ENCODE peak calls at places on chromosome 17, in eight cellular contexts. G is thoracic aorta; X is Peyer's patch; D is body of pancreas; I is stimulated activated CD4-positive, alpha-beta T cell treated with anti-CD3 and anti-CD28 coated beads, TNF-alpha, amount 100 ng/mL, for 24 hours; J is iris pigment epithelial cell; C is ELR; O is neural progenitor cell. Z is an unnamed sample.

GRCh38 chr17:81481011-81481799 is 31.4 kb downstream of the ACTG1 start:
- DNase-seq in G (no peak), C (no peak), J (peak; percentile 43), X (peak; percentile 78), D (peak; percentile 62), O (peak; percentile 87), I (peak; percentile 14), Z (peak; percentile 71)

GRCh38 chr17:62703269-62703775 is 75.9 kb downstream of the MRC2 start:
- DNase-seq in J (no peak), D (peak; percentile 59), C (peak; percentile 75), G (no peak), I (no peak), X (no peak), O (no peak), Z (no peak)

GRCh38 chr17:7548585-7549400 is at the start of gene TNFSF12:
- DNase-seq in I (no peak), C (peak; percentile 62), J (no peak), X (peak; percentile 88), D (peak; percentile 70), O (peak; percentile 61), G (no peak), Z (peak; percentile 55)

GRCh38 chr17:42571435-42572225 is 4.7 kb downstream of the MLX start:
- DNase-seq in C (no peak), O (no peak), D (peak; percentile 79), J (no peak), G (no peak), X (no peak), I (no peak), Z (no peak)

GRCh38 chr17:68539536-68540469 is 27.6 kb downstream of the PRKAR1A start:
- DNase-seq in I (no peak), J (peak; percentile 39), C (peak; percentile 19), X (no peak), G (no peak), O (peak; percentile 24), D (no peak), Z (peak; percentile 61)

GRCh38 chr17:64017381-64017980 is 3.0 kb downstream of the ICAM2 start:
- DNase-seq in I (no peak), J (no peak), C (peak; percentile 38), O (no peak), G (no peak), D (no peak), X (no peak), Z (no peak)

GRCh38 chr17:77569846-77570564 is 388.5 kb upstream of the TNRC6C start:
- DNase-seq in C (no peak), X (peak; percentile 27), G (no peak), J (no peak), I (no peak), O (no peak), D (no peak), Z (no peak)

GRCh38 chr17:32206816-32207215 is 58.8 kb upstream of the RHBDL3 start:
- DNase-seq in I (no peak), C (peak; percentile 18), D (no peak), X (no peak), J (peak; percentile 16), O (no peak), G (no peak), Z (no peak)

GRCh38 chr17:41322264-41322902 is 6.9 kb upstream of the KRTAP17-1 start:
- DNase-seq in O (peak; percentile 44), X (no peak), I (no peak), J (peak; percentile 77), G (no peak), C (peak; percentile 79), D (no peak), Z (no peak)

GRCh38 chr17:62663304-62663703 is 35.8 kb downstream of the MRC2 start:
- DNase-seq in I (no peak), C (no peak), D (no peak), O (no peak), G (no peak), J (no peak), X (no peak), Z (no peak)

GRCh38 chr17:12722282-12722681 is 56.6 kb downstream of the MYOCD start:
- DNase-seq in I (no peak), X (no peak), J (no peak), D (no peak), G (no peak), O (no peak), C (no peak), Z (no peak)

GRCh38 chr17:17186051-17186450 is 20.1 kb downstream of the PLD6 start:
- DNase-seq in X (no peak), C (no peak), J (peak; percentile 33), G (no peak), D (peak; percentile 44), I (peak; percentile 26), O (no peak), Z (no peak)

GRCh38 chr17:39629894-39630293 is 3.1 kb downstream of the PPP1R1B start:
- DNase-seq in C (no peak), I (no peak), J (no peak), G (no peak), X (no peak), O (no peak), D (no peak), Z (no peak)

GRCh38 chr17:35188111-35188510 is 6.1 kb downstream of the SLC35G3 start:
- DNase-seq in I (no peak), G (no peak), J (no peak), X (no peak), D (no peak), C (no peak), O (no peak), Z (no peak)

GRCh38 chr17:13087802-13088201 is 70.0 kb upstream of the ELAC2 start:
- DNase-seq in I (no peak), G (no peak), D (no peak), X (no peak), J (no peak), O (no peak), C (no peak), Z (no peak)

GRCh38 chr17:63841350-63842172 is 924 bp downstream of the SMARCD2 start:
- DNase-seq in C (peak; percentile 61), D (peak; percentile 65), O (peak; percentile 71), X (peak; percentile 81), I (no peak), J (peak; percentile 54), G (no peak), Z (peak; percentile 80)

GRCh38 chr17:81258292-81258691 is 19.2 kb downstream of the NDUFAF8 start:
- DNase-seq in I (no peak), J (no peak), O (peak; percentile 57), X (no peak), D (no peak), G (no peak), C (no peak), Z (peak; percentile 30)

GRCh38 chr17:2898255-2898926 is 102.2 kb downstream of the RAP1GAP2 start:
- DNase-seq in O (no peak), G (no peak), J (no peak), D (peak; percentile 88), I (no peak), X (peak; percentile 51), C (no peak), Z (no peak)

GRCh38 chr17:2391597-2392251 is 9.1 kb downstream of the MNT start:
- DNase-seq in D (no peak), J (no peak), I (no peak), O (no peak), C (no peak), G (no peak), X (no peak), Z (no peak)

GRCh38 chr17:1607971-1608320 is 20.7 kb downstream of the SLC43A2 start:
- DNase-seq in G (no peak), C (no peak), J (no peak), I (no peak), D (no peak), X (no peak), O (no peak), Z (no peak)